ENCODE peak calls at places on chromosome 14, in six cellular contexts. N, T, R, B, G and J are unnamed samples. For H3K4me1, the result is how much of the 10 kb centered on the place peaks cover.

GRCh38 chr14:32724864-32725550 is 213.7 kb upstream of the NPAS3 start:
- DNase-seq in R (no peak), G (no peak), N (no peak), T (no peak), B (no peak), J (peak)

GRCh38 chr14:58772814-58773620 is 135.3 kb downstream of the DACT1 start:
- DNase-seq in G (no peak), N (no peak), R (peak), B (no peak), T (no peak), J (no peak)

GRCh38 chr14:96574633-96575191 is 72.5 kb downstream of the PAPOLA start:
- DNase-seq in B (no peak), R (no peak), N (no peak), T (no peak), G (no peak), J (peak)

GRCh38 chr14:90985601-90986242 is 74.7 kb downstream of the RPS6KA5 start:
- DNase-seq in G (no peak), R (no peak), T (no peak), N (no peak), B (peak), J (no peak)

GRCh38 chr14:52227559-52228222 is 39.8 kb upstream of the PTGDR start:
- DNase-seq in N (no peak), B (no peak), G (no peak), T (no peak), R (no peak), J (no peak)

GRCh38 chr14:101507306-101508150 is 53.8 kb upstream of the DIO3 start:
- DNase-seq in R (peak), N (no peak), T (no peak), B (no peak), G (no peak), J (no peak)

GRCh38 chr14:61538464-61539022 is 156.8 kb upstream of the HIF1A start:
- DNase-seq in G (no peak), N (no peak), T (no peak), R (no peak), B (no peak), J (no peak)

GRCh38 chr14:67410313-67410712 is 1.7 kb downstream of the PLEK2 start:
- DNase-seq in N (peak), B (no peak), T (no peak), G (no peak), R (no peak), J (no peak)

GRCh38 chr14:61609143-61609851 is 86.0 kb upstream of the HIF1A start:
- DNase-seq in R (peak), G (no peak), T (peak), N (peak), B (no peak), J (peak)

GRCh38 chr14:89616425-89617141 is 199.6 kb upstream of the FOXN3 start:
- DNase-seq in G (no peak), R (no peak), B (peak), N (no peak), T (peak), J (no peak)
- H3K4me1 ChIP-seq in G (under half), R (under half), B (half or more), N (under half), T (under half), J (under half)

GRCh38 chr14:103624860-103625259 is 4.2 kb upstream of the KLC1 start:
- DNase-seq in R (peak), B (peak), G (no peak), N (peak), T (peak), J (peak)
- H2AFZ ChIP-seq in R (no peak), B (peak), G (no peak), N (no peak), T (peak), J (peak)

DNA sequence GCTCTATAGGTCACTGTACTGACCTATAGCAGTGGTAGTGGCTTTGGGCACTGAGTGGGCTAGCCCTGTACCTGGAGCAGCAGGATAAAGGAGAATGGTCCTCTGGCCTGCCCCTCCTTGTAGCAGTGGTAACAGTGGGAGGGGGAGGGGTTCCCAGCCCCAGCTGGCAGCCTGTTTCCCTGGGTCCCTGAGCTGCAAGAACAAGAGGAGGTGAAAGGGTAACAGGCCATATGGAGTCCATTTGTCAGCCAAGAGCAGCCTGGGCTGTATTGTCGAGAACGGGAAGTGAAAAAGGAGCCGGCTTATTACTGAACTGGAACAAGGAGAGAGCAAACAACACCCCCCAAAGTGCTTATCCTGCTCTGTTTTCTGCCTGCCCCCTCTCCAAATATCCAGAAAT is 73.8 kb upstream of the SRSF5 start:
- DNase-seq in T (no peak), G (no peak), B (peak), R (no peak), N (no peak), J (no peak)
- H3K4me1 ChIP-seq in T (half or more), G (under half), B (half or more), R (under half), N (under half), J (under half)

GRCh38 chr14:33962016-33962415 is 11.1 kb upstream of the EGLN3 start:
- DNase-seq in N (no peak), G (no peak), R (no peak), B (no peak), T (no peak), J (no peak)

GRCh38 chr14:33957299-33957698 is 6.4 kb upstream of the EGLN3 start:
- DNase-seq in T (no peak), G (no peak), N (no peak), B (no peak), R (no peak), J (no peak)

GRCh38 chr14:33958616-33959226 is 7.8 kb upstream of the EGLN3 start:
- DNase-seq in T (no peak), G (no peak), R (no peak), N (no peak), B (no peak), J (no peak)

GRCh38 chr14:33957993-33958392 is 7.1 kb upstream of the EGLN3 start:
- DNase-seq in B (no peak), R (no peak), T (no peak), N (no peak), G (no peak), J (no peak)

GRCh38 chr14:33959692-33960151 is 8.8 kb upstream of the EGLN3 start:
- DNase-seq in N (no peak), B (no peak), R (peak), G (no peak), T (peak), J (no peak)
- H2AFZ ChIP-seq in N (no peak), B (no peak), R (peak), G (no peak), T (no peak), J (no peak)

GRCh38 chr14:44657688-44658388 is 150.8 kb upstream of the FSCB start:
- DNase-seq in B (no peak), G (peak), R (no peak), N (peak), T (no peak), J (peak)

GRCh38 chr14:44657153-44657552 is 150.1 kb upstream of the FSCB start:
- DNase-seq in R (no peak), N (no peak), G (no peak), B (no peak), T (no peak), J (no peak)

GRCh38 chr14:44662250-44662891 is 155.3 kb upstream of the FSCB start:
- DNase-seq in T (no peak), N (no peak), R (no peak), G (no peak), B (no peak), J (no peak)

GRCh38 chr14:44652640-44653039 is 145.6 kb upstream of the FSCB start:
- DNase-seq in R (no peak), G (no peak), T (no peak), N (no peak), B (no peak), J (no peak)

DNA sequence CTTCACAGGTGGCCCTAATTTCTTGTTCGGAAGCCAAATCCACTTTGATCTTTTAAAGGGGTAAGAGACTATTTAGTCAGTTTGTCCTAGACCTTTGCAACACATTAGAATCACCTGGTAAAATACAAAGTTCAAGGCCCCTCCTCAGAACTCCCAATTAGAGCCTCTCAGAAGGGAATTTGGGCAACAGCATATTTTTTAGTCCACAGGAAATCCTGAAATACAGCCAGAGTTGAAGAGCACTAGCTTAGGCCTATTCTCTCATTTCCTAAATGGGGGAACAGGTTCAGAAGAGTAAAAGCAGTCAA is 151.3 kb upstream of the FSCB start:
- DNase-seq in B (no peak), G (no peak), T (no peak), N (no peak), R (no peak), J (no peak)
- H3K4me1 ChIP-seq in B (under half), G (under half), T (under half), N (under half), R (under half), J (under half)

DNA sequence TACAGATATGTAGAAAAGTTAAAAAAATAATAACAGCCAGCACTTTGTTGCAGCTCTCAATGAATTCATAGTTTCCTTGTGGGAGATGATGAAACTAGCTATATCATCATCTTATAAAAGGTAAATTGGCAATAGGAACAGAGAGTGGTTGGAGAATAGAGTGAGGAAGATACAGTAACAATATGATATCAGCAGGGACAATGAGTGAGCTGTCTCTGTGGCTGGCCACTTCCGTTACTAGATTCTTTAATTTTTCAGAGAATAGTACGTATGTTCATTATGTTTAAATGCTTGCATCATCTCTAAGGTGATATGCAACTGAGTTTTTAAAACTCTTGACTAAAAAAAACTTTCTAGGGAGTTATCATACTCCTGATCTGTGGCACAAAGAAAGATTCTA is 1006.2 kb upstream of the FLRT2 start:
- DNase-seq in T (no peak), B (no peak), G (no peak), R (no peak), N (no peak), J (no peak)
- H2AFZ ChIP-seq in T (no peak), B (no peak), G (no peak), R (no peak), N (no peak), J (no peak)

DNA sequence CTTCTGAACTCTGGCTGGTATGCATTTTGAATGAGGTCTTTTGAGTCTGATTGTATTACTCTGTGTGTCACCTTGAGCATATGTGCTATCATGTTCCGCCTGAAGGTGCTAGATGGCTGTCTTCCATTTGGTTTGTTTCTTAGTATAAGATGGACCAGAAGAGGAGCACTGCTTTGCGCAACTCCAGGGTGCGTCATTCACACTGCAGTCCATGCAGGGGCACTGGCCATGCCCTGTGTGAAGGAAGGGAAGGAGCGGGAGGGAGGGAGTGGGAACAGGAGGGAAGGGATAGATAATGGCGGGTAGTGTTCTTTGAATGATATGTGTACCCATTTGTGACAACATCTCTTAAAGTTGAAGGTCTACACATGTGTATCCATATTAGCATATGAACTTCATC is 8.2 kb downstream of the ZFHX2 start:
- DNase-seq in G (no peak), T (no peak), B (no peak), R (no peak), N (no peak), J (no peak)
- H3K4me1 ChIP-seq in G (under half), T (under half), B (under half), R (half or more), N (under half), J (under half)

GRCh38 chr14:50530358-50530757 is 2.0 kb downstream of the MAP4K5 start:
- DNase-seq in T (no peak), B (no peak), N (no peak), G (no peak), R (no peak), J (peak)
- H2AFZ ChIP-seq in T (no peak), B (no peak), N (no peak), G (no peak), R (no peak), J (no peak)